ENCODE peak calls at places on chromosome 2, in four cellular contexts. S, I, M and N are unnamed samples.

GRCh38 chr2:135820003-135820618 is 16.9 kb downstream of the LCT start:
- DNase-seq in S (no peak), I (no peak), M (peak), N (peak)

GRCh38 chr2:111071480-111072143 is 49.1 kb upstream of the BCL2L11 start:
- DNase-seq in S (no peak), I (no peak), M (peak), N (no peak)

GRCh38 chr2:34570266-34570872 is 971.3 kb upstream of the FAM98A start:
- DNase-seq in S (no peak), I (no peak), M (no peak), N (no peak)

GRCh38 chr2:134138115-134138514 is 115.8 kb upstream of the MGAT5 start:
- DNase-seq in S (no peak), I (no peak), M (peak), N (no peak)

GRCh38 chr2:237128026-237128703 is 42.5 kb downstream of the COPS8 start:
- DNase-seq in S (peak), I (peak), M (peak), N (peak)

GRCh38 chr2:201758873-201759272 is 21.9 kb downstream of the ALS2 start:
- DNase-seq in S (no peak), I (no peak), M (no peak), N (no peak)

GRCh38 chr2:149972039-149972438 is 384.5 kb upstream of the MMADHC start:
- DNase-seq in S (no peak), I (no peak), M (peak), N (no peak)

GRCh38 chr2:28590496-28591301 is 94.8 kb downstream of the PLB1 start:
- DNase-seq in S (no peak), I (peak), M (no peak), N (no peak)

GRCh38 chr2:106561356-106561755 is 74.2 kb downstream of the CD8B2 start:
- DNase-seq in S (peak), I (no peak), M (no peak), N (no peak)

GRCh38 chr2:29014811-29015414 is 33.8 kb downstream of the TOGARAM2 start:
- DNase-seq in S (no peak), I (no peak), M (peak), N (peak)

GRCh38 chr2:34291076-34291475 is 692.0 kb upstream of the FAM98A start:
- DNase-seq in S (no peak), I (no peak), M (no peak), N (no peak)

GRCh38 chr2:208820289-208820688 is 413.7 kb downstream of the PTH2R start:
- DNase-seq in S (no peak), I (no peak), M (no peak), N (no peak)

GRCh38 chr2:63050916-63051794 is 525 bp downstream of the OTX1 start:
- DNase-seq in S (no peak), I (no peak), M (no peak), N (peak)
- TF ChIP-seq CTCF in S (no peak), I (no peak), M (no peak), N (no peak)

GRCh38 chr2:71452565-71452964 is 796 bp upstream of the DYSF start:
- DNase-seq in S (no peak), I (no peak), M (peak), N (peak)
- TF ChIP-seq CTCF in S (no peak), I (no peak), M (peak), N (no peak)

DNA sequence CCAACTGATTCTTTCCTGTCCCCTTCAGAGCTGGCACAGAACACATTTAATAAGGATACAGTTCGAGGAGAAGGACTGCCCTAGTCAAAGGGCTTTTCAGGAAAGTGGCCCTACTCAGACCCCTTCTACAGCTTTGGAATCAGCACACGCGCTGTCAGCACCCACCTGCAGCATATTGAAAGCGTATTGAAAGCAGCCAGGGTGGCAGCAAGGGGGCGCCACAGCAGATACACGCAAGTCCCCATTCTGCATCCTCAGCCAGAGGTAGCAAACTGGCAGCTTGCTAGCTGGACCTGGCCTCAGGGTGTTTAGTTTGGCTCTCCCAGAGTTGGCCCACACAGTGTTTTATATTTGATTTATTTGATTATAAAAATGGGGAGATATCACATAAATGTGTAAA is 101.0 kb upstream of the NT5C1B start:
- DNase-seq in S (no peak), I (no peak), M (no peak), N (peak)
- TF ChIP-seq CTCF in S (no peak), I (no peak), M (no peak), N (no peak)

DNA sequence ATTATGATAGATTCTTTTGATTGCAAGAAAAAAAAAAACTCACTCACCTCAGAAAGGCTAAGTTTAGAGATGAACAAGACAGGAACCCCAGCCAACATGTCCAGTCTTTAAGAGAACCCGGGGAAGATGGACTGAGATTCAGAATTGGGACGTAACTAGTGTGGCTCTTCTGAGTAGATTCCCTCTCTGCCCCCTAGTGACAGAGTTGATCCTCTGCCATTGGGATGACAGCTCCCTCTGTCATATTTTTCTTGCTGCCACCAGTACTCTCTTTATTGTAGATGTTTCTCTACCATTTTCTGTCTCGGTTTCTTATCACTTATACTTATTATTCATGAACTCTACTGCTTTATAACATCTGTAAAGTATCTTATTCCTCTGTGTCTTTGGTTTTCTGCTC is 77.7 kb downstream of the GULP1 start:
- DNase-seq in S (no peak), I (no peak), M (peak), N (peak)
- TF ChIP-seq CTCF in S (peak), I (peak), M (peak), N (peak)

GRCh38 chr2:45607701-45608100 is 3.4 kb downstream of the SRBD1 start:
- DNase-seq in S (no peak), I (no peak), M (no peak), N (no peak)
- TF ChIP-seq CTCF in S (no peak), I (no peak), M (peak), N (no peak)